ENCODE peak calls at places on chromosomes 6 and 20, in ten cellular contexts. Y is activated naive CD4-positive, alpha-beta T cell; V is HTR-8/SVneo; S is activated T-cell treated with anti-CD3 and anti-CD28 coated beads for 4 hours; I is neural progenitor cell; C is mesendoderm; M is HFF-Myc; E is mesenchymal stem cell; Z is mucosa of gallbladder; U is heart left ventricle. D is an unnamed sample.
A peak's percentile ranks its signal among the peaks of the same experiment; 100 is the strongest.

GRCh38 chr6:167795874-167796667 is 30.6 kb upstream of the AFDN start:
- DNase-seq in I (no peak), S (no peak), M (no peak), E (no peak), U (peak; percentile 77), V (no peak), C (no peak), Z (peak; percentile 81), Y (no peak), D (peak; percentile 84)

GRCh38 chr6:163078712-163079111 is 335.8 kb upstream of the QKI start:
- DNase-seq in E (no peak), C (no peak), V (no peak), S (no peak), Z (no peak), I (no peak), M (no peak), Y (no peak), U (no peak), D (no peak)

GRCh38 chr6:165184192-165184979 is 125.0 kb downstream of the C6orf118 start:
- DNase-seq in I (no peak), Z (no peak), C (no peak), Y (no peak), E (no peak), S (no peak), U (no peak), V (no peak), M (no peak), D (no peak)

GRCh38 chr6:131828080-131828479 is 20.3 kb downstream of the ENPP1 start:
- DNase-seq in Z (peak; percentile 23), E (peak; percentile 82), S (no peak), C (no peak), U (no peak), Y (no peak), V (no peak), M (no peak), I (no peak), D (no peak)

GRCh38 chr6:84707161-84707560 is 57.2 kb downstream of the TBX18 start:
- DNase-seq in M (no peak), I (no peak), E (no peak), C (no peak), S (no peak), Y (no peak), V (no peak), Z (no peak), U (no peak), D (no peak)

GRCh38 chr20:61762886-61763739 is 302.6 kb downstream of the TAF4 start:
- DNase-seq in U (no peak), I (no peak), M (no peak), S (no peak), Y (no peak), Z (no peak), V (no peak), E (no peak), C (no peak), D (no peak)

GRCh38 chr6:13538084-13538483 is 36.3 kb upstream of the SIRT5 start:
- DNase-seq in U (no peak), I (no peak), S (no peak), C (peak; percentile 57), Z (no peak), Y (no peak), V (peak; percentile 60), M (peak; percentile 26), E (peak; percentile 63), D (no peak)

GRCh38 chr6:88287696-88288095 is 121.5 kb upstream of the CNR1 start:
- DNase-seq in Z (no peak), E (no peak), U (no peak), I (no peak), S (no peak), C (no peak), M (no peak), V (no peak), Y (no peak), D (no peak)

GRCh38 chr6:66183982-66184555 is 477.0 kb upstream of the EYS start:
- DNase-seq in E (no peak), V (no peak), S (no peak), Y (no peak), U (no peak), C (no peak), M (no peak), I (no peak), Z (no peak), D (no peak)

GRCh38 chr6:82143041-82143481 is 104.5 kb downstream of the IBTK start:
- DNase-seq in V (no peak), Z (no peak), I (no peak), S (no peak), C (no peak), M (peak; percentile 35), U (no peak), Y (no peak), E (no peak), D (no peak)

GRCh38 chr6:104753251-104753650 is 106.5 kb downstream of the HACE1 start:
- DNase-seq in C (peak; percentile 27), M (no peak), Y (no peak), U (no peak), S (no peak), Z (no peak), I (no peak), E (no peak), V (no peak), D (no peak)

GRCh38 chr6:14533446-14533845 is 415.9 kb downstream of the CD83 start:
- DNase-seq in M (no peak), I (no peak), C (no peak), U (no peak), Y (no peak), E (peak; percentile 47), Z (no peak), S (no peak), V (no peak), D (no peak)

GRCh38 chr6:75171151-75171550 is 34.7 kb downstream of the COL12A1 start:
- DNase-seq in U (no peak), M (no peak), Z (no peak), S (no peak), I (no peak), Y (no peak), C (no peak), E (no peak), V (no peak), D (no peak)

GRCh38 chr20:63942250-63943006 is 13.8 kb downstream of the UCKL1 start:
- DNase-seq in Y (peak; percentile 66), Z (no peak), I (peak; percentile 80), S (no peak), E (no peak), M (no peak), C (peak; percentile 88), V (no peak), U (peak; percentile 61), D (peak; percentile 69)

GRCh38 chr20:2873747-2874041 is 413 bp downstream of the PTPRA start:
- DNase-seq in V (peak; percentile 62), U (peak; percentile 82), M (no peak), E (peak; percentile 57), I (peak; percentile 91), C (peak; percentile 71), Y (peak; percentile 43), Z (no peak), S (peak; percentile 42), D (peak; percentile 51)

GRCh38 chr6:79066828-79067227 is 11.2 kb downstream of the PHIP start:
- DNase-seq in Y (no peak), U (no peak), C (no peak), M (no peak), E (no peak), S (no peak), I (no peak), V (no peak), Z (no peak), D (no peak)

GRCh38 chr6:125357515-125358256 is 55.9 kb upstream of the HDDC2 start:
- DNase-seq in C (no peak), M (no peak), V (no peak), I (no peak), E (peak; percentile 66), Y (no peak), Z (no peak), S (no peak), U (peak; percentile 48), D (no peak)

GRCh38 chr6:52325695-52326471 is 36.1 kb upstream of the PAQR8 start:
- DNase-seq in M (no peak), S (no peak), U (no peak), I (peak; percentile 90), C (peak; percentile 95), Y (no peak), Z (no peak), V (no peak), E (peak; percentile 18), D (no peak)

GRCh38 chr6:48733581-48733980 is 622.6 kb upstream of the PTCHD4 start:
- DNase-seq in V (no peak), U (no peak), M (no peak), E (peak; percentile 18), I (no peak), C (no peak), Y (no peak), S (no peak), Z (no peak), D (no peak)

GRCh38 chr6:4486543-4487319 is 289.5 kb upstream of the CDYL start:
- DNase-seq in M (no peak), U (no peak), Z (no peak), S (no peak), C (peak; percentile 45), V (peak; percentile 13), I (no peak), Y (no peak), E (peak; percentile 52), D (no peak)

GRCh38 chr20:6122873-6123649 is at the start of gene FERMT1:
- DNase-seq in M (peak; percentile 45), V (peak; percentile 72), U (peak; percentile 69), S (no peak), Y (no peak), Z (peak; percentile 46), C (peak; percentile 85), I (peak; percentile 80), E (peak; percentile 60), D (peak; percentile 68)

GRCh38 chr6:75210885-75211739 is 5.3 kb upstream of the COL12A1 start:
- DNase-seq in V (no peak), U (no peak), M (no peak), I (peak; percentile 83), C (peak; percentile 54), E (peak; percentile 76), S (peak; percentile 43), Y (peak; percentile 20), Z (peak; percentile 61), D (peak; percentile 54)

GRCh38 chr6:36805917-36806316 is 33.3 kb downstream of the CPNE5 start:
- DNase-seq in Y (no peak), E (no peak), Z (no peak), C (peak; percentile 52), U (no peak), V (no peak), I (peak; percentile 35), S (no peak), M (no peak), D (no peak)

GRCh38 chr6:48754631-48755030 is 643.6 kb upstream of the PTCHD4 start:
- DNase-seq in M (no peak), V (no peak), Z (no peak), Y (no peak), C (no peak), U (no peak), S (no peak), E (no peak), I (no peak), D (no peak)

GRCh38 chr6:71496018-71496800 is 207.6 kb downstream of the OGFRL1 start:
- DNase-seq in Z (no peak), M (no peak), V (no peak), I (no peak), U (no peak), S (no peak), C (no peak), E (peak; percentile 58), Y (no peak), D (no peak)

GRCh38 chr20:34311118-34312023 is 8.2 kb upstream of the AHCY start:
- DNase-seq in Z (peak; percentile 60), M (no peak), Y (no peak), E (peak; percentile 15), I (peak; percentile 83), C (peak; percentile 85), V (no peak), S (no peak), U (no peak), D (peak; percentile 72)

GRCh38 chr6:157134402-157135074 is 188.8 kb downstream of the TMEM242 start:
- DNase-seq in I (no peak), Z (no peak), S (no peak), M (no peak), U (no peak), V (no peak), Y (no peak), E (no peak), C (no peak), D (no peak)

GRCh38 chr20:64071341-64072332 is 7.7 kb downstream of the RGS19 start:
- DNase-seq in V (no peak), M (no peak), Y (no peak), Z (no peak), C (no peak), U (no peak), I (no peak), S (no peak), E (no peak), D (no peak)

D was measured in stomach.